ENCODE peak calls at places on chromosome 11, in four cellular contexts. One of them, this sample, is unnamed.

GRCh38 chr11:133984828-133985227 is 28.1 kb upstream of the IGSF9B start:
- DNase-seq in OCI-LY7: no peak
- DNase-seq in esophagus muscularis mucosa: no peak
- DNase-seq in Panc1: no peak
- DNase-seq in this sample: peak; percentile 7

GRCh38 chr11:14029971-14030531 is 67.5 kb downstream of the SPON1 start:
- DNase-seq in OCI-LY7: no peak
- DNase-seq in Panc1: no peak
- DNase-seq in esophagus muscularis mucosa: no peak
- DNase-seq in this sample: no peak

GRCh38 chr11:66978717-66979116 is 3.6 kb downstream of the C11orf86 start:
- DNase-seq in Panc1: no peak
- DNase-seq in esophagus muscularis mucosa: no peak
- DNase-seq in OCI-LY7: no peak
- DNase-seq in this sample: no peak

GRCh38 chr11:30586251-30587144 is at the start of gene MPPED2:
- DNase-seq in Panc1: no peak
- DNase-seq in OCI-LY7: no peak
- DNase-seq in esophagus muscularis mucosa: no peak
- DNase-seq in this sample: no peak

GRCh38 chr11:65657426-65657825 is 5.3 kb downstream of the RELA start:
- DNase-seq in OCI-LY7: no peak
- DNase-seq in Panc1: no peak
- DNase-seq in esophagus muscularis mucosa: no peak
- DNase-seq in this sample: no peak

GRCh38 chr11:72709478-72710238 is 35.4 kb upstream of the PDE2A start:
- DNase-seq in OCI-LY7: no peak
- DNase-seq in esophagus muscularis mucosa: no peak
- DNase-seq in Panc1: no peak
- DNase-seq in this sample: no peak

GRCh38 chr11:31805629-31806185 is 5.4 kb downstream of the PAX6 start:
- DNase-seq in Panc1: no peak
- DNase-seq in esophagus muscularis mucosa: peak; percentile 87
- DNase-seq in OCI-LY7: no peak
- DNase-seq in this sample: no peak

GRCh38 chr11:30477061-30477460 is 109.1 kb downstream of the MPPED2 start:
- DNase-seq in OCI-LY7: no peak
- DNase-seq in esophagus muscularis mucosa: no peak
- DNase-seq in Panc1: no peak
- DNase-seq in this sample: no peak

GRCh38 chr11:46264976-46265375 is 12.5 kb upstream of the CREB3L1 start:
- DNase-seq in OCI-LY7: no peak
- DNase-seq in esophagus muscularis mucosa: no peak
- DNase-seq in Panc1: no peak
- DNase-seq in this sample: no peak

GRCh38 chr11:7488681-7489080 is 3.4 kb downstream of the OLFML1 start:
- DNase-seq in OCI-LY7: no peak
- DNase-seq in Panc1: no peak
- DNase-seq in esophagus muscularis mucosa: no peak
- DNase-seq in this sample: no peak

GRCh38 chr11:70112017-70112434 is 33.9 kb downstream of the ANO1 start:
- DNase-seq in OCI-LY7: no peak
- DNase-seq in esophagus muscularis mucosa: no peak
- DNase-seq in Panc1: no peak
- DNase-seq in this sample: no peak

GRCh38 chr11:61498767-61499341 is 9.7 kb upstream of the LRRC10B start:
- DNase-seq in OCI-LY7: no peak
- DNase-seq in Panc1: no peak
- DNase-seq in esophagus muscularis mucosa: no peak
- DNase-seq in this sample: no peak

GRCh38 chr11:87185228-87185627 is 147.5 kb downstream of the TMEM135 start:
- DNase-seq in OCI-LY7: no peak
- DNase-seq in esophagus muscularis mucosa: no peak
- DNase-seq in Panc1: no peak
- DNase-seq in this sample: no peak

GRCh38 chr11:100639140-100639539 is 47.9 kb upstream of the ARHGAP42 start:
- DNase-seq in OCI-LY7: no peak
- DNase-seq in Panc1: no peak
- DNase-seq in esophagus muscularis mucosa: no peak
- DNase-seq in this sample: no peak

GRCh38 chr11:71176812-71177211 is 75.6 kb downstream of the SHANK2 start:
- DNase-seq in Panc1: no peak
- DNase-seq in OCI-LY7: no peak
- DNase-seq in esophagus muscularis mucosa: no peak
- DNase-seq in this sample: no peak

GRCh38 chr11:57514538-57515331 is 767 bp downstream of the SLC43A1 start:
- DNase-seq in OCI-LY7: peak; percentile 65
- DNase-seq in Panc1: no peak
- DNase-seq in esophagus muscularis mucosa: peak; percentile 92
- DNase-seq in this sample: no peak

GRCh38 chr11:120540744-120541143 is 29.2 kb downstream of the GRIK4 start:
- DNase-seq in esophagus muscularis mucosa: no peak
- DNase-seq in OCI-LY7: no peak
- DNase-seq in Panc1: no peak
- DNase-seq in this sample: no peak

GRCh38 chr11:109033627-109034340 is 368.9 kb downstream of the DDX10 start:
- DNase-seq in esophagus muscularis mucosa: peak; percentile 17
- DNase-seq in OCI-LY7: no peak
- DNase-seq in Panc1: no peak
- DNase-seq in this sample: no peak

GRCh38 chr11:28049338-28050216 is 58.4 kb downstream of the KIF18A start:
- DNase-seq in OCI-LY7: no peak
- DNase-seq in esophagus muscularis mucosa: no peak
- DNase-seq in Panc1: peak; percentile 5
- DNase-seq in this sample: no peak

GRCh38 chr11:83938148-83938547 is 652.0 kb upstream of the CCDC90B start:
- DNase-seq in esophagus muscularis mucosa: no peak
- DNase-seq in Panc1: no peak
- DNase-seq in OCI-LY7: no peak
- DNase-seq in this sample: no peak

GRCh38 chr11:118841469-118842222 is 42.0 kb upstream of the CXCR5 start:
- DNase-seq in Panc1: no peak
- DNase-seq in esophagus muscularis mucosa: no peak
- DNase-seq in OCI-LY7: peak; percentile 34
- DNase-seq in this sample: no peak

GRCh38 chr11:95232666-95233065 is 1.7 kb upstream of the SESN3 start:
- DNase-seq in Panc1: no peak
- DNase-seq in OCI-LY7: no peak
- DNase-seq in esophagus muscularis mucosa: no peak
- DNase-seq in this sample: no peak

GRCh38 chr11:105045897-105046296 is 762 bp upstream of the CARD16 start:
- DNase-seq in OCI-LY7: no peak
- DNase-seq in esophagus muscularis mucosa: no peak
- DNase-seq in Panc1: no peak
- DNase-seq in this sample: no peak

GRCh38 chr11:14237333-14237988 is 121.5 kb downstream of the RRAS2 start:
- DNase-seq in OCI-LY7: peak; percentile 86
- DNase-seq in Panc1: no peak
- DNase-seq in esophagus muscularis mucosa: no peak
- DNase-seq in this sample: peak; percentile 73

GRCh38 chr11:1560618-1561251 is 11.3 kb downstream of the DUSP8 start:
- DNase-seq in OCI-LY7: no peak
- DNase-seq in Panc1: no peak
- DNase-seq in esophagus muscularis mucosa: no peak
- DNase-seq in this sample: no peak
- TF ChIP-seq CTCF in OCI-LY7: no peak
- TF ChIP-seq CTCF in Panc1: no peak
- TF ChIP-seq CTCF in esophagus muscularis mucosa: no peak
- TF ChIP-seq CTCF in this sample: no peak

GRCh38 chr11:126546694-126547093 is 191.2 kb downstream of the ST3GAL4 start:
- DNase-seq in Panc1: no peak
- DNase-seq in OCI-LY7: no peak
- DNase-seq in esophagus muscularis mucosa: no peak
- DNase-seq in this sample: no peak
- H3K4me3 ChIP-seq in Panc1: no peak overlapping the region
- H3K4me3 ChIP-seq in OCI-LY7: no peak overlapping the region
- H3K4me3 ChIP-seq in esophagus muscularis mucosa: no peak overlapping the region
- H3K4me3 ChIP-seq in this sample: no peak overlapping the region

GRCh38 chr11:11230802-11231562 is 122.1 kb downstream of the CSNK2A3 start:
- DNase-seq in Panc1: no peak
- DNase-seq in OCI-LY7: peak; percentile 61
- DNase-seq in esophagus muscularis mucosa: no peak
- DNase-seq in this sample: no peak
- TF ChIP-seq CTCF in Panc1: peak; percentile 71
- TF ChIP-seq CTCF in OCI-LY7: peak; percentile 80
- TF ChIP-seq CTCF in esophagus muscularis mucosa: peak; percentile 22
- TF ChIP-seq CTCF in this sample: peak; percentile 64

DNA sequence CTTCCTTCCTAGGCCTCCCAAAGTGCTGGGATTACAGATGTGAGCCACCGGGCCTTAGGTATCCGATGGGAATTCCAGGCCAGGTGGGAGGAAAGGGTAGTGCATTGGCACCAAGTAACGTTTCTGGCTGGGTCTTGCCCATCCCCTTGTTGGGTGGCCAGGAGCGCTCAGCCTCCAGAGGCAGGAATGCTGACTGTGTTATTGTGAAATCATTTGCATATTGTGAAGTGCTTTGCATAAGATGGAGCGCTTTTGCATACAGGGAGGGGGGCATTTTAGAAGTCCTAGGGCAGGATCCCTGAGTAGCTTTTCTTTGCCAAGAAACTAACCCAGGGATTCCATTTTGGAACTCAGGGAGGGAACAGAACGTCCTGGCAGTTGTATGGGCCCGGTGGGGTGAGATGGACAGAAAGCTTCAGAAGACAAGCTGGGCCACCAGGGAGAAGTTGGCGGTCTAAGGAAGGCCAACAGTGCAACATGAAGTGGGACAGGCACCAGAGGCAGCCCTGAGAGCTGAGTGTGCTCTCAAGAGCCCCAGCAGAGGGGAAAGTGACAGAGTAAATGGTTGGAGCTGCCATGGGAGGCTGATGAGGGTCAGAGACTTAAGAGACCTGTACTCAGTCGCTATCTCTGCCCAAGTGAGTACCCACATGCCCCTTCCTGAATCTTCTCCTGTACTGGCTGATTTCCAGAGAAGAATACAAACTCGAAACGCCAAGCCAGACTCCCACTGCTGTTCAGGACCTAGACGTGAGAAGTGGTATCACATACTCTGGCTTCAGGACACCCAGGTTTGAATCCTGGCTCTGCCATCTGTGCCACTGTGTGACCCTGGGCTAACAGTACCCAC is 1.3 kb upstream of the SLC39A13 start:
- DNase-seq in OCI-LY7: peak; percentile 45
- DNase-seq in esophagus muscularis mucosa: no peak
- DNase-seq in Panc1: no peak
- DNase-seq in this sample: no peak
- H3K4me3 ChIP-seq in OCI-LY7: peak overlapping the region; percentile 73
- H3K4me3 ChIP-seq in esophagus muscularis mucosa: peak overlapping the region; percentile 82
- H3K4me3 ChIP-seq in Panc1: peak overlapping the region; percentile 77
- H3K4me3 ChIP-seq in this sample: peak overlapping the region; percentile 46

GRCh38 chr11:38274031-38274430 is 1676.0 kb upstream of the RAG2 start:
- DNase-seq in OCI-LY7: no peak
- DNase-seq in esophagus muscularis mucosa: no peak
- DNase-seq in Panc1: no peak
- DNase-seq in this sample: no peak

GRCh38 chr11:38282718-38283117 is 1684.7 kb upstream of the RAG2 start:
- DNase-seq in esophagus muscularis mucosa: no peak
- DNase-seq in Panc1: no peak
- DNase-seq in OCI-LY7: no peak
- DNase-seq in this sample: no peak

GRCh38 chr11:38278457-38279141 is 1680.6 kb upstream of the RAG2 start:
- DNase-seq in OCI-LY7: no peak
- DNase-seq in Panc1: no peak
- DNase-seq in esophagus muscularis mucosa: no peak
- DNase-seq in this sample: no peak
- TF ChIP-seq CTCF in OCI-LY7: no peak
- TF ChIP-seq CTCF in Panc1: no peak
- TF ChIP-seq CTCF in esophagus muscularis mucosa: no peak
- TF ChIP-seq CTCF in this sample: no peak

GRCh38 chr11:68369161-68369560 is 56.8 kb downstream of the LRP5 start:
- DNase-seq in Panc1: no peak
- DNase-seq in esophagus muscularis mucosa: no peak
- DNase-seq in OCI-LY7: no peak
- DNase-seq in this sample: no peak

GRCh38 chr11:68369756-68370155 is 57.4 kb downstream of the LRP5 start:
- DNase-seq in Panc1: no peak
- DNase-seq in esophagus muscularis mucosa: no peak
- DNase-seq in OCI-LY7: no peak
- DNase-seq in this sample: no peak

GRCh38 chr11:68372114-68372513 is 59.7 kb downstream of the LRP5 start:
- DNase-seq in esophagus muscularis mucosa: no peak
- DNase-seq in OCI-LY7: no peak
- DNase-seq in Panc1: no peak
- DNase-seq in this sample: no peak

GRCh38 chr11:68371176-68372041 is 59.0 kb downstream of the LRP5 start:
- DNase-seq in Panc1: no peak
- DNase-seq in OCI-LY7: peak; percentile 66
- DNase-seq in esophagus muscularis mucosa: no peak
- DNase-seq in this sample: no peak

DNA sequence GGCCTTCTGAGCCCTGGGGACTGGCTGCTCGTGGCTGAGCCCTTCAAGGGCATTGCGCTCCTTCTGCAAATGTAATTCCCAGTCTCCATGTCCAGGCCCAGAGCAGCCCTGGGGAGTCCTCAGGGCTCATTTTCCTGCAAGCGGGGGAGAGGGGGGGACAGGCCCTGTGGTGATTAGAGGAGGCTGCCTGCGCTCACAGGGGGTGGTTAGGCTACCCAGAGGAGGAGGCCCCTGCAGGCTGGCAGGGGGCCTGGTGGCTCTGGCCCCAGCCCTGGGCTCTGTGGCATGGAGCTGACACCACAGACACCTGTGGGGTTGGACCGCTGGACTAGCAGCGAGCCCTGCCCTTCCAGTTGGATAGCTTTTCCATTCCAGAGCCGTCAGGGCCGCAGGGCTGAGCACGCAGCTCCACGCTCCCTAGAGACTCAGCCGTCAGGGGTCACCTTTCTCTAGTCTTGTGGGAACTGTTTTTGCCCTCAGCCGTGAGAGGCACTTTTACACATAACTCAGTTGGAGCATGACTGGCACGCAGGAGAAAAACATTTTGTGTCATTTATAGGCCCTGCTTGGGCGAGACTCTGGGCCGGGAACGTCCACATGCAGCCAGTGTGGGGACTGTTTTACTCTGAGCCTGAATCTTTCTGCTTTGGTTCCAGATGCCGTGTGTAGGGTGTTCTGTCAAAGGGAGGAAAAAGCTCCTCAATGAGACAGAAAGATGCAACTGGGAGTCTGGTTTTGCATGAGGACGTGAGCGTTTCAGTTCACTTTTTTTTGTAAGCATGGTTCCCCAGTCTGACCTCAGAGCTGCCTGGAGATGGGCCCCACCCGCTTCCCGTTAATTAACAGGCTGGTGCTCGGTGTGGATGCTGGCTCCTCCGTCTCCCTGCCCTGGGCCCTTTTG is 58.1 kb downstream of the LRP5 start:
- DNase-seq in esophagus muscularis mucosa: no peak
- DNase-seq in OCI-LY7: peak; percentile 93
- DNase-seq in Panc1: no peak
- DNase-seq in this sample: peak; percentile 85
- H3K4me3 ChIP-seq in esophagus muscularis mucosa: no peak overlapping the region
- H3K4me3 ChIP-seq in OCI-LY7: peak overlapping the region; percentile 55
- H3K4me3 ChIP-seq in Panc1: no peak overlapping the region
- H3K4me3 ChIP-seq in this sample: no peak overlapping the region

GRCh38 chr11:106276859-106277436 is 199.5 kb downstream of the AASDHPPT start:
- DNase-seq in esophagus muscularis mucosa: no peak
- DNase-seq in Panc1: no peak
- DNase-seq in OCI-LY7: no peak
- DNase-seq in this sample: no peak
- TF ChIP-seq CTCF in esophagus muscularis mucosa: no peak
- TF ChIP-seq CTCF in Panc1: peak; percentile 77
- TF ChIP-seq CTCF in OCI-LY7: peak; percentile 40
- TF ChIP-seq CTCF in this sample: no peak

This sample was measured in GM12864.